ENCODE peak calls at places on chromosomes 2 and 18, in seven cellular contexts. I, T, U, W, Z, S and F are unnamed samples.

GRCh38 chr2:102782916-102783315 is 21.1 kb downstream of the TMEM182 start:
- DNase-seq in U (no peak), W (no peak), Z (no peak), T (no peak), S (peak; percentile 19), I (no peak), F (no peak)

GRCh38 chr18:59446012-59446411 is 86.9 kb upstream of the LMAN1 start:
- DNase-seq in W (no peak), Z (no peak), U (peak; percentile 23), T (peak; percentile 42), I (peak; percentile 24), S (peak; percentile 66), F (peak; percentile 8)

GRCh38 chr2:231287696-231288095 is 89.3 kb downstream of the ARMC9 start:
- DNase-seq in W (no peak), I (no peak), S (no peak), U (no peak), Z (no peak), T (no peak), F (no peak)

GRCh38 chr2:75142081-75142480 is 57.2 kb downstream of the TACR1 start:
- DNase-seq in W (no peak), I (no peak), S (no peak), Z (no peak), U (no peak), T (no peak), F (no peak)

GRCh38 chr2:38122344-38122743 is 46.4 kb upstream of the CYP1B1 start:
- DNase-seq in I (no peak), T (no peak), W (no peak), S (no peak), Z (no peak), U (no peak), F (no peak)

GRCh38 chr2:201358684-201359083 is 1.5 kb upstream of the FLACC1 start:
- DNase-seq in U (no peak), Z (no peak), I (peak; percentile 91), S (peak; percentile 52), T (peak; percentile 92), W (no peak), F (peak; percentile 87)

GRCh38 chr2:106126295-106126694 is 67.8 kb downstream of the UXS1 start:
- DNase-seq in U (no peak), W (no peak), S (no peak), T (no peak), Z (no peak), I (no peak), F (no peak)

GRCh38 chr2:111905990-111906735 is 7.8 kb downstream of the MERTK start:
- DNase-seq in U (no peak), Z (no peak), S (peak; percentile 54), T (no peak), I (peak; percentile 54), W (no peak), F (no peak)

GRCh38 chr18:51290864-51291263 is 93.4 kb upstream of the MEX3C start:
- DNase-seq in Z (no peak), U (no peak), S (no peak), I (no peak), T (no peak), W (no peak), F (no peak)

GRCh38 chr18:11310476-11311086 is 161.2 kb upstream of the PIEZO2 start:
- DNase-seq in Z (no peak), U (peak; percentile 38), S (peak; percentile 56), I (peak; percentile 38), W (peak; percentile 71), T (peak; percentile 49), F (peak; percentile 21)

GRCh38 chr2:113974727-113975126 is 84.8 kb downstream of the ACTR3 start:
- DNase-seq in U (no peak), S (no peak), W (no peak), Z (no peak), I (no peak), T (no peak), F (no peak)

GRCh38 chr2:80050246-80050645 is 254.3 kb downstream of the LRRTM1 start:
- DNase-seq in U (no peak), Z (no peak), T (peak; percentile 15), S (peak; percentile 23), W (no peak), I (no peak), F (no peak)

GRCh38 chr2:109369671-109370191 is 240.7 kb downstream of the SH3RF3 start:
- DNase-seq in Z (no peak), U (no peak), T (no peak), W (peak; percentile 26), S (no peak), I (no peak), F (no peak)

GRCh38 chr18:14944838-14945237 is 196.9 kb downstream of the ANKRD30B start:
- DNase-seq in T (no peak), W (no peak), S (no peak), U (no peak), I (no peak), Z (no peak), F (no peak)

GRCh38 chr18:12326711-12327460 is 18.8 kb downstream of the TUBB6 start:
- DNase-seq in I (no peak), U (no peak), Z (no peak), S (no peak), W (no peak), T (no peak), F (no peak)

GRCh38 chr2:85905891-85906290 is 17.1 kb upstream of the ST3GAL5 start:
- DNase-seq in I (no peak), W (no peak), Z (no peak), T (no peak), U (no peak), S (no peak), F (no peak)

GRCh38 chr2:7826656-7827055 is 855.2 kb upstream of the ID2 start:
- DNase-seq in W (no peak), S (no peak), Z (no peak), T (no peak), I (no peak), U (no peak), F (no peak)

GRCh38 chr18:24976502-24976901 is 375.5 kb downstream of the ZNF521 start:
- DNase-seq in U (no peak), S (no peak), W (no peak), Z (no peak), I (no peak), T (no peak), F (no peak)

GRCh38 chr2:32008811-32009478 is 1.9 kb downstream of the MEMO1 start:
- DNase-seq in W (no peak), I (peak; percentile 60), T (peak; percentile 51), S (no peak), Z (no peak), U (peak; percentile 14), F (no peak)

GRCh38 chr2:71379086-71379485 is 47.5 kb downstream of the ZNF638 start:
- DNase-seq in Z (no peak), W (no peak), S (peak; percentile 13), T (peak; percentile 81), I (peak; percentile 63), U (no peak), F (peak; percentile 84)

GRCh38 chr2:10166489-10167295 is 44.2 kb downstream of the RRM2 start:
- DNase-seq in W (no peak), Z (no peak), S (no peak), T (no peak), I (no peak), U (no peak), F (no peak)

GRCh38 chr18:21167641-21168372 is 56.2 kb upstream of the ROCK1 start:
- DNase-seq in S (peak; percentile 86), W (peak; percentile 76), I (no peak), U (peak; percentile 24), T (no peak), Z (no peak), F (peak; percentile 23)

GRCh38 chr2:201668402-201668801 is 25.1 kb upstream of the TMEM237 start:
- DNase-seq in S (no peak), Z (no peak), U (no peak), T (no peak), I (no peak), W (no peak), F (no peak)

GRCh38 chr2:189327879-189328351 is 113.4 kb upstream of the WDR75 start:
- DNase-seq in U (no peak), T (peak; percentile 37), I (no peak), Z (no peak), W (no peak), S (no peak), F (no peak)

GRCh38 chr2:45205480-45205879 is 196.2 kb upstream of the SIX2 start:
- DNase-seq in S (no peak), T (no peak), W (no peak), I (no peak), Z (no peak), U (no peak), F (no peak)
- H3K23ac ChIP-seq in S (no peak overlapping the region), T (no peak overlapping the region), W (no peak overlapping the region), I (no peak overlapping the region), Z (no peak overlapping the region), U (no peak overlapping the region), F (no peak overlapping the region)

GRCh38 chr18:57242285-57242684 is 95.4 kb downstream of the BOD1L2 start:
- DNase-seq in T (no peak), W (no peak), U (no peak), S (peak; percentile 25), Z (no peak), I (no peak), F (no peak)

GRCh38 chr18:57249109-57249508 is 102.2 kb downstream of the BOD1L2 start:
- DNase-seq in I (no peak), U (peak; percentile 36), S (no peak), T (no peak), Z (no peak), W (no peak), F (no peak)

GRCh38 chr18:57241869-57242268 is 95.0 kb downstream of the BOD1L2 start:
- DNase-seq in T (no peak), U (no peak), Z (no peak), I (no peak), S (peak; percentile 3), W (no peak), F (no peak)

DNA sequence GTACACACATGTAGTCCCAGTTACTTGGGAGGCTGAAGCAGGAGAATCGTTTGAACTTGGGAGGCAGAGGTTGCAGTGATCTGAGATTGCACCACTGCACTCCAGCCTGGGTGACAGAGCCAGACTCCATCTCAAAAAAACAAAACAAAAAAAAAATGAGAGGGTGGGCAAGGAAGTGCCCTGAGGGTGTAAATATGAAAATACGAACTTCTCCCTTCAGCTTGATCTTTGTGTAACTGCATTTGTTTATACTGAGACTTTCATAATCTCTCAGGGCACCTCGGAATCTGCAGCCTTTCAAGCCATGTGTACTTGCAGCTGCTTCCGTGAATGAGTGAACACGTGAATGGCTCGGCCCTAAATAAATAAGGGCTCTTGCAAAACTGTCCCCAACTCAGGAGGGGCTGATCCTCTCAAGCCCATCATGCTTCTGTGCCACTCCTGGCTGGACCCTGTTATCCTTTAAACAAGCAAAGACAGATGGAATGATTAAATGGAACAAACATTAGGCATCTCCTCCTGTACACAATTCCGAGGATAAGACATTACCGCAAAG is 96.8 kb downstream of the BOD1L2 start:
- DNase-seq in U (no peak), W (no peak), S (no peak), Z (no peak), T (no peak), I (no peak), F (no peak)
- H3K4me2 ChIP-seq in U (no peak overlapping the region), W (no peak overlapping the region), S (no peak overlapping the region), Z (no peak overlapping the region), T (no peak overlapping the region), I (no peak overlapping the region), F (no peak overlapping the region)

GRCh38 chr2:127552336-127552735 is 16.9 kb downstream of the MYO7B start:
- DNase-seq in I (no peak), S (no peak), W (no peak), Z (no peak), U (no peak), T (no peak), F (no peak)
- H3K23ac ChIP-seq in I (no peak overlapping the region), S (no peak overlapping the region), W (no peak overlapping the region), Z (no peak overlapping the region), U (peak overlapping the region; percentile 6), T (no peak overlapping the region), F (no peak overlapping the region)

GRCh38 chr2:160460333-160460731 is 33.3 kb downstream of the RBMS1 start:
- DNase-seq in Z (no peak), U (no peak), W (no peak), T (no peak), S (no peak), I (no peak), F (no peak)
- H3K4me2 ChIP-seq in Z (no peak overlapping the region), U (no peak overlapping the region), W (no peak overlapping the region), T (no peak overlapping the region), S (no peak overlapping the region), I (no peak overlapping the region), F (no peak overlapping the region)